ENCODE peak calls at places on chromosomes 16 and 17, in nine cellular contexts. L, H, J, K, G, B, P, F and R are unnamed samples.

GRCh38 chr17:40448213-40448638 is 5.0 kb downstream of the IGFBP4 start:
- DNase-seq in K (no peak), B (no peak), G (peak), P (no peak), L (no peak), F (no peak), H (peak), J (no peak), R (peak)

GRCh38 chr17:7509937-7510336 is 25.8 kb downstream of the POLR2A start:
- DNase-seq in H (no peak), K (no peak), J (no peak), P (no peak), F (no peak), L (no peak), B (no peak), G (no peak), R (no peak)

GRCh38 chr17:28901866-28902818 is 737 bp downstream of the DHRS13 start:
- DNase-seq in J (peak), L (no peak), F (peak), H (no peak), K (peak), G (peak), P (no peak), B (no peak), R (no peak)

GRCh38 chr17:63529711-63530556 is 6.8 kb downstream of the KCNH6 start:
- DNase-seq in F (no peak), H (no peak), G (no peak), K (no peak), B (no peak), P (no peak), J (no peak), L (no peak), R (no peak)

GRCh38 chr16:73166972-73167550 is 119.1 kb upstream of the ZFHX3 start:
- DNase-seq in P (no peak), K (no peak), L (no peak), G (no peak), H (no peak), J (no peak), B (no peak), F (no peak), R (no peak)

GRCh38 chr16:68380676-68381362 is 67.5 kb downstream of the SMPD3 start:
- DNase-seq in B (no peak), G (no peak), K (no peak), J (no peak), L (no peak), P (no peak), F (no peak), H (no peak), R (no peak)

GRCh38 chr16:89325861-89326471 is 108.5 kb downstream of the ZNF778 start:
- DNase-seq in G (peak), H (peak), K (no peak), P (peak), B (peak), F (peak), J (no peak), L (no peak), R (peak)

GRCh38 chr16:58290861-58291260 is 4.0 kb downstream of the PRSS54 start:
- DNase-seq in P (no peak), J (no peak), L (no peak), B (no peak), G (no peak), H (no peak), K (no peak), F (no peak), R (no peak)

GRCh38 chr17:50206604-50207293 is 5.3 kb upstream of the COL1A1 start:
- DNase-seq in B (no peak), L (peak), P (peak), K (peak), J (peak), H (peak), G (peak), F (no peak), R (peak)

GRCh38 chr17:65629234-65629690 is 67.8 kb upstream of the AXIN2 start:
- DNase-seq in P (peak), K (no peak), H (peak), L (no peak), F (no peak), B (no peak), J (no peak), G (no peak), R (peak)

GRCh38 chr17:36036240-36036639 is 18.5 kb upstream of the CCL23 start:
- DNase-seq in J (no peak), L (no peak), K (no peak), B (no peak), P (no peak), H (no peak), F (no peak), G (no peak), R (no peak)

GRCh38 chr17:82497483-82498405 is 21.8 kb upstream of the FOXK2 start:
- DNase-seq in L (no peak), B (no peak), P (peak), K (peak), H (peak), G (no peak), J (peak), F (peak), R (peak)

GRCh38 chr17:27481327-27481726 is 25.1 kb downstream of the KSR1 start:
- DNase-seq in L (no peak), B (no peak), J (no peak), P (no peak), K (peak), H (no peak), G (no peak), F (no peak), R (no peak)

GRCh38 chr16:89343501-89344291 is 126.2 kb downstream of the ZNF778 start:
- DNase-seq in P (peak), L (no peak), F (no peak), J (no peak), K (no peak), H (peak), B (no peak), G (no peak), R (no peak)

GRCh38 chr16:16867994-16868393 is 489.1 kb downstream of the NPIPA7 start:
- DNase-seq in G (no peak), F (no peak), L (no peak), H (no peak), B (no peak), K (no peak), J (no peak), P (no peak), R (no peak)

GRCh38 chr16:86519007-86519648 is 8.8 kb downstream of the FOXF1 start:
- DNase-seq in H (peak), L (no peak), B (no peak), P (no peak), F (no peak), G (no peak), K (no peak), J (no peak), R (no peak)

DNA sequence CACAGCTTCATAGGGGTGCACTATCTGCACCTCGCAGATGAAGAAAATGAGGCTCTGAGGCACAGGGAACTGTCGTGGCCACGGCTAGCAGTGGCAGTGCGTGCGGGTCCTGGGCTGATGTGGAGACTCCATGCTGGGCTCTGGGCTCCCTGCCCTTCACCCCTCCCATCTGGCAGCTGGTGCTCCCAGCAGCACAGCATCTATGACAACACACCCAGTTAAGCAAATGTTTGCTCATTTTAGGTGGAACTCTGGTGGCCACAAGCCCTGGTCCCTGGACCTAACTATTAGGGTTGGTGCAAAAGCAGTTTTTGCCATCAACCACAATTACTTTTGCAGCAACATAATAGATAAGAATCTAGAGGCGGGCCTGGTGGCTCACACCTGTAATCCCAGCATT is 30.9 kb downstream of the IFT140 start:
- DNase-seq in H (no peak), P (no peak), F (no peak), G (no peak), B (no peak), J (no peak), L (no peak), K (no peak), R (no peak)
- TF ChIP-seq CTCF in H (no peak), P (no peak), F (no peak), G (no peak), B (no peak), J (no peak), L (no peak), K (no peak), R (no peak)

GRCh38 chr17:77606146-77606864 is 352.2 kb upstream of the TNRC6C start:
- DNase-seq in L (no peak), B (no peak), P (no peak), H (no peak), G (no peak), J (no peak), K (no peak), F (no peak), R (no peak)

GRCh38 chr17:77608431-77608830 is 350.1 kb upstream of the TNRC6C start:
- DNase-seq in H (no peak), K (no peak), F (no peak), B (no peak), G (no peak), J (no peak), L (no peak), P (no peak), R (no peak)

GRCh38 chr17:77604301-77605031 is 354.0 kb upstream of the TNRC6C start:
- DNase-seq in B (no peak), L (no peak), H (no peak), P (no peak), J (no peak), F (no peak), K (no peak), G (no peak), R (no peak)

GRCh38 chr17:77607606-77608005 is 350.9 kb upstream of the TNRC6C start:
- DNase-seq in J (no peak), F (no peak), K (no peak), H (no peak), P (no peak), G (no peak), B (no peak), L (no peak), R (no peak)

DNA sequence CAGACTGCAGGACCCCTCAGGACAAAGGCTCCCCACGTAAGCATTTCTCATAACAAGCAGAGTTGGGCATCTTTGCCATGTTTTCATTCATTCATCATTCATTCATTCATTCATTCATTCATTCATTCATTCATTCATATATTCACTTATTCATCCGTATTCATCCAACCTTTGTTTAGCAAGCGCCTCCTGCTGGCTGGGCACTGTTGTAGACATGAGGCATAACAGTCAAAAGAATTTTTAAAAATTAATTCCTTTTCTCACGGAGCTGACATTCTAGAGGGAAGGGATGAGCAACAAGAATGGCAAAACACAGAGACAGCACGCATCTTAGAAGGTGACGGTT is 351.7 kb upstream of the TNRC6C start:
- DNase-seq in P (no peak), F (no peak), L (no peak), K (no peak), H (no peak), J (no peak), B (no peak), G (no peak), R (no peak)
- TF ChIP-seq CTCF in P (no peak), F (no peak), L (no peak), K (no peak), H (no peak), J (no peak), B (no peak), G (no peak), R (peak)

DNA sequence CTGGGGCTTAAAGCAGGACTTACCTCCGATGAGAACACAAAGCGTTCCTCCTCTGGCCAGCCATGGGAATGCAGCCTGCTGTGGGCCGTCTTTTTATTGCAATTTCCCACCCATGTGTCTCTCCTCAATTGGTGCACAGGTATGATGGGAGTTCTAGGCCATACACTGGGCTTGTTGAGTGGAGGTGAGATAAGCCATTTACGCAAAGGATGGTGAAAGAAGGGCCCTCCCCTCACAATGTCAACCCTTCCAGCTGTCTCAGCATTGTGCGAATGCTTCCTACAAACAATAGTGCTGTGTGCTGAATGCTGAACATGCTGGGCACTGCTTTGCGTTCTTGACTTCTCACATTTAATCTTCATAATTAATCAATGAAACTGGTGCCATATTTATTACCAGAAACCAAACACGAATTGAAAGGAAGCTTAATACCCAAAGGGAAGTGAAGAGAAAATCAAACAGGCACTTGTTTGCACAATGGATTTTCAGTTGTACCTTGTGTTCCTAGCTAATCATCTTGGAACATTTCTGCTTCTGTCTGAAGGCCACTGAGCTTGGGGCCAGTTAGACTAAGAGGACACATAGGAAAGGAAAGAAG is at the start of gene GP2:
- DNase-seq in L (no peak), K (no peak), G (no peak), J (no peak), B (no peak), H (no peak), F (no peak), P (no peak), R (no peak)
- TF ChIP-seq CTCF in L (no peak), K (no peak), G (no peak), J (no peak), B (no peak), H (no peak), F (no peak), P (no peak), R (no peak)

DNA sequence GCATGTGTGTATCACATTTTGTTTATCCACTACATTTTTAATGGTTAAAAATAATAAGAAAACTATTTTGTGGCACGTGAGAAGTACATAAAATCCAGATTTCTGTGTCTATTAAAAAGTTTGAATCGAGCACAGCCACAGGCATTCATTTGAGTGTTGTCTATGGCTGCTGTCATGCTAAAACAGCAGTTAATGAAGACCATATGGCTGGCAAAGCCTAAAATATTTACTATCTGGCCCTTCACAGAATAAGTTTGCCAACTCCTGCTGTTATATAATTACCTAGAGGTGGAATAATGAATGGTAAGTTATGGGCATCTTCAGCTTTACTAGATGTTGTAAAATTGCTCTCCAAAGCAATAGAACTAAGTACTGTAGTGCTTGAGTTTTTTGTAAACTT is 30.5 kb downstream of the TMEM98 start:
- DNase-seq in F (no peak), L (no peak), G (no peak), K (no peak), B (peak), P (no peak), H (no peak), J (no peak), R (no peak)
- TF ChIP-seq CTCF in F (no peak), L (no peak), G (no peak), K (no peak), B (no peak), P (no peak), H (no peak), J (no peak), R (no peak)

DNA sequence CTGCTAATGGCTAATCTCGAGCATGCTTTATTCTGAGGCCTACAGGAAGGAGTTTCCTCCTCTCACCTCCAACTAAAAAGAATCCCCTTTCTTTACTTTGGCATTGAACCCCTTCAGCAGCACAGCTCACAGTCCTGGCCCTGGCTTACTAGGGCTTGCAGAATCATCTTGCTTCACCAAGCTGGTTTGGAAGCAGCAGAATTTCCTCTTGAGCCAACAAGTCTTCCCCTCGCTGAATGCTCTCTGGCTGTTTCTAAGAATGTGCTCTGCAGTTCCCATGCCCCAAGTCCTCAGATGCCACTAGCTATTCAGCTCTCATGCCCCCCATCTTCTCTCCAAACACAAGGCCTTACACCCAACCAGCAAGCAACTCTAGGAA is 271.2 kb downstream of the NTN1 start:
- DNase-seq in K (no peak), L (no peak), P (no peak), B (no peak), F (no peak), G (no peak), J (no peak), H (no peak), R (no peak)
- TF ChIP-seq CTCF in K (no peak), L (no peak), P (no peak), B (no peak), F (no peak), G (no peak), J (no peak), H (no peak), R (no peak)

DNA sequence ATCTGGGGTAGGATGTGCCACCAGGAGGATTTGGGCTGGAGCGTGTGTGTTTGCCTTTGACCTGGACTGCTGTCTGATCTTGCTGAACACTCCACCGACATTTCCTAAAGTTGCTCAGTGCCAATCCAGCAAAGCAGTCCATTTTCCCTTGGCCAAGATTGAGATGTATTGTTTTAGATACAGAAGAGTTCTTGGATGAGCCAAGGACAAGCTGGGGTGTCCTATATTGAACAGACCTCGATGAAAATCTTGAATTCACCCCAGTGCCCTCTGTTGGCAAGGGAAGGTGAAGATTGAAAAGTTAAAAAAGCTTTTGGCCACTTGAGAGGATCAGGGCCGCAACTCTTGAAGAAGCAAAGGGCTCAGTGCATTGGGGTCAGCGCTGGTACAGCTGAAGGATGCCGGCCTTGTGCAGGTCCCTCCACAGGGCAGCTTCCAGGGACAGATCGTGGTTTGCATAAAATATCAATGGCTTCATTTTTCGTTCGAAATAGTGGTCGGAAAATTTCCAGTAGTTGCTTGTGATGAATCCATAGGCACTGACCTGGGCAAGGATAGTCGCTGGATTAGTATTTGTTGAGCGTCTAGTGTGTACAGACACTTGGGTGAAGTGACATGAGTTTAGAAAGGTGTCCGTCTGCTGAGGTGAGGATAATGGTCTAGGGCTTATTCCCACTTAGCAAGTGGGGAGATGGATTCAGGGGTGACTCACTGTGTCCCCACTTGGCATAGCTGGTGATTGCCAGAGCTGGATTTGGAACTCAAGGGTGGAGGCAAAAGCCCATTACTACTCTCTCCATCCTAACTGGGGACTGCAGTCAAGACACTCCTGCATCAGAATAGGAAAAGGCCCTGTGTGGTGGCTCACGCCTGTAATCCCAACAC is 19.7 kb downstream of the ST6GALNAC2 start:
- DNase-seq in L (no peak), J (no peak), K (no peak), G (no peak), P (no peak), H (no peak), B (no peak), F (no peak), R (no peak)
- TF ChIP-seq CTCF in L (no peak), J (no peak), K (no peak), G (no peak), P (no peak), H (no peak), B (no peak), F (no peak), R (no peak)

GRCh38 chr16:70151391-70151790 is 22.2 kb upstream of the CLEC18C start:
- DNase-seq in L (no peak), G (no peak), F (peak), P (no peak), K (no peak), J (no peak), H (no peak), B (no peak), R (no peak)
- TF ChIP-seq CTCF in L (no peak), G (no peak), F (no peak), P (no peak), K (no peak), J (no peak), H (no peak), B (no peak), R (no peak)